ENCODE peak calls at places on chromosome 19, in nine cellular contexts. One of them, this sample, is unnamed.
A peak's percentile ranks its signal among the peaks of the same experiment; 100 is the strongest.

GRCh38 chr19:39342647-39343305 is 555 bp downstream of the SAMD4B start:
- DNase-seq in naive B cell: no peak
- DNase-seq in type B pancreatic cell: no peak
- DNase-seq in GM19239: no peak
- DNase-seq in nephron progenitor cell: no peak
- DNase-seq in NCI-H1417: peak; percentile 26
- DNase-seq in DMS53: peak; percentile 49
- DNase-seq in brain microvascular endothelial cell: no peak
- DNase-seq in activated CD4-positive, alpha-beta T cell treated with anti-CD3 and anti-CD28 coated beads for 48 hours: peak; percentile 12
- DNase-seq in this sample: peak; percentile 39

GRCh38 chr19:37470216-37470615 is 1.1 kb downstream of the ZNF570 start:
- DNase-seq in naive B cell: no peak
- DNase-seq in type B pancreatic cell: no peak
- DNase-seq in GM19239: no peak
- DNase-seq in nephron progenitor cell: no peak
- DNase-seq in NCI-H1417: no peak
- DNase-seq in DMS53: no peak
- DNase-seq in brain microvascular endothelial cell: no peak
- DNase-seq in activated CD4-positive, alpha-beta T cell treated with anti-CD3 and anti-CD28 coated beads for 48 hours: no peak
- DNase-seq in this sample: no peak

GRCh38 chr19:13091400-13092161 is 11.1 kb downstream of the LYL1 start:
- DNase-seq in naive B cell: no peak
- DNase-seq in type B pancreatic cell: no peak
- DNase-seq in GM19239: no peak
- DNase-seq in nephron progenitor cell: no peak
- DNase-seq in NCI-H1417: peak; percentile 75
- DNase-seq in DMS53: no peak
- DNase-seq in brain microvascular endothelial cell: peak; percentile 82
- DNase-seq in activated CD4-positive, alpha-beta T cell treated with anti-CD3 and anti-CD28 coated beads for 48 hours: no peak
- DNase-seq in this sample: no peak

GRCh38 chr19:3783660-3784584 is 2.3 kb downstream of the MATK start:
- DNase-seq in naive B cell: no peak
- DNase-seq in type B pancreatic cell: no peak
- DNase-seq in GM19239: no peak
- DNase-seq in nephron progenitor cell: no peak
- DNase-seq in NCI-H1417: no peak
- DNase-seq in DMS53: peak; percentile 67
- DNase-seq in brain microvascular endothelial cell: no peak
- DNase-seq in activated CD4-positive, alpha-beta T cell treated with anti-CD3 and anti-CD28 coated beads for 48 hours: peak; percentile 68
- DNase-seq in this sample: no peak

GRCh38 chr19:2351591-2351990 is 8.5 kb upstream of the TMPRSS9 start:
- DNase-seq in naive B cell: no peak
- DNase-seq in type B pancreatic cell: no peak
- DNase-seq in GM19239: no peak
- DNase-seq in nephron progenitor cell: no peak
- DNase-seq in NCI-H1417: no peak
- DNase-seq in DMS53: no peak
- DNase-seq in brain microvascular endothelial cell: no peak
- DNase-seq in activated CD4-positive, alpha-beta T cell treated with anti-CD3 and anti-CD28 coated beads for 48 hours: no peak
- DNase-seq in this sample: no peak

GRCh38 chr19:5048727-5049553 is 80.0 kb downstream of the KDM4B start:
- DNase-seq in naive B cell: no peak
- DNase-seq in type B pancreatic cell: no peak
- DNase-seq in GM19239: no peak
- DNase-seq in nephron progenitor cell: no peak
- DNase-seq in NCI-H1417: no peak
- DNase-seq in DMS53: no peak
- DNase-seq in brain microvascular endothelial cell: peak; percentile 58
- DNase-seq in activated CD4-positive, alpha-beta T cell treated with anti-CD3 and anti-CD28 coated beads for 48 hours: no peak
- DNase-seq in this sample: no peak

GRCh38 chr19:3642987-3643386 is 16.4 kb upstream of the CACTIN start:
- DNase-seq in naive B cell: no peak
- DNase-seq in type B pancreatic cell: no peak
- DNase-seq in GM19239: no peak
- DNase-seq in nephron progenitor cell: peak; percentile 65
- DNase-seq in NCI-H1417: no peak
- DNase-seq in DMS53: peak; percentile 40
- DNase-seq in brain microvascular endothelial cell: no peak
- DNase-seq in activated CD4-positive, alpha-beta T cell treated with anti-CD3 and anti-CD28 coated beads for 48 hours: peak; percentile 56
- DNase-seq in this sample: no peak

GRCh38 chr19:33520048-33520643 is 1.4 kb downstream of the PEPD start:
- DNase-seq in naive B cell: no peak
- DNase-seq in type B pancreatic cell: no peak
- DNase-seq in GM19239: no peak
- DNase-seq in nephron progenitor cell: no peak
- DNase-seq in NCI-H1417: no peak
- DNase-seq in DMS53: no peak
- DNase-seq in brain microvascular endothelial cell: no peak
- DNase-seq in activated CD4-positive, alpha-beta T cell treated with anti-CD3 and anti-CD28 coated beads for 48 hours: no peak
- DNase-seq in this sample: no peak

GRCh38 chr19:19866599-19867248 is 1.0 kb downstream of the ZNF253 start:
- DNase-seq in naive B cell: peak; percentile 61
- DNase-seq in type B pancreatic cell: no peak
- DNase-seq in GM19239: peak; percentile 9
- DNase-seq in nephron progenitor cell: peak; percentile 6
- DNase-seq in NCI-H1417: peak; percentile 55
- DNase-seq in DMS53: peak; percentile 52
- DNase-seq in brain microvascular endothelial cell: no peak
- DNase-seq in activated CD4-positive, alpha-beta T cell treated with anti-CD3 and anti-CD28 coated beads for 48 hours: peak; percentile 62
- DNase-seq in this sample: peak; percentile 34

GRCh38 chr19:36488816-36489138 is 584 bp downstream of the ZNF566 start:
- DNase-seq in naive B cell: no peak
- DNase-seq in type B pancreatic cell: no peak
- DNase-seq in GM19239: peak; percentile 21
- DNase-seq in nephron progenitor cell: no peak
- DNase-seq in NCI-H1417: no peak
- DNase-seq in DMS53: peak; percentile 85
- DNase-seq in brain microvascular endothelial cell: peak; percentile 3
- DNase-seq in activated CD4-positive, alpha-beta T cell treated with anti-CD3 and anti-CD28 coated beads for 48 hours: no peak
- DNase-seq in this sample: no peak

GRCh38 chr19:49741210-49741844 is 21.8 kb downstream of the TSKS start:
- DNase-seq in naive B cell: no peak
- DNase-seq in type B pancreatic cell: no peak
- DNase-seq in GM19239: no peak
- DNase-seq in nephron progenitor cell: no peak
- DNase-seq in NCI-H1417: no peak
- DNase-seq in DMS53: no peak
- DNase-seq in brain microvascular endothelial cell: no peak
- DNase-seq in activated CD4-positive, alpha-beta T cell treated with anti-CD3 and anti-CD28 coated beads for 48 hours: no peak
- DNase-seq in this sample: no peak

GRCh38 chr19:39318071-39318470 is 2.6 kb downstream of the LRFN1 start:
- DNase-seq in naive B cell: no peak
- DNase-seq in type B pancreatic cell: no peak
- DNase-seq in GM19239: no peak
- DNase-seq in nephron progenitor cell: no peak
- DNase-seq in NCI-H1417: no peak
- DNase-seq in DMS53: no peak
- DNase-seq in brain microvascular endothelial cell: no peak
- DNase-seq in activated CD4-positive, alpha-beta T cell treated with anti-CD3 and anti-CD28 coated beads for 48 hours: no peak
- DNase-seq in this sample: no peak

GRCh38 chr19:5418676-5419075 is 36.5 kb upstream of the ZNRF4 start:
- DNase-seq in naive B cell: no peak
- DNase-seq in type B pancreatic cell: no peak
- DNase-seq in GM19239: no peak
- DNase-seq in nephron progenitor cell: no peak
- DNase-seq in NCI-H1417: no peak
- DNase-seq in DMS53: no peak
- DNase-seq in brain microvascular endothelial cell: no peak
- DNase-seq in activated CD4-positive, alpha-beta T cell treated with anti-CD3 and anti-CD28 coated beads for 48 hours: no peak
- DNase-seq in this sample: no peak

GRCh38 chr19:51421229-51422052 is 4.0 kb upstream of the SIGLEC10 start:
- DNase-seq in naive B cell: no peak
- DNase-seq in type B pancreatic cell: no peak
- DNase-seq in GM19239: no peak
- DNase-seq in nephron progenitor cell: peak; percentile 13
- DNase-seq in NCI-H1417: no peak
- DNase-seq in DMS53: no peak
- DNase-seq in brain microvascular endothelial cell: no peak
- DNase-seq in activated CD4-positive, alpha-beta T cell treated with anti-CD3 and anti-CD28 coated beads for 48 hours: no peak
- DNase-seq in this sample: no peak

This sample was measured in lung.